ENCODE peak calls at places on chromosomes 11 and 22, in ten cellular contexts. One of them, this sample, is unnamed.

GRCh38 chr11:18367431-18367830 is 26.9 kb upstream of the LDHA start:
- DNase-seq in CD4-positive, CD25-positive, alpha-beta regulatory T cell: no peak
- DNase-seq in A673: no peak
- DNase-seq in CD8-positive, alpha-beta T cell: no peak
- DNase-seq in mammary epithelial cell: no peak
- DNase-seq in cardiac muscle cell: no peak
- DNase-seq in GM23248: peak; percentile 34
- DNase-seq in naive thymus-derived CD4-positive, alpha-beta T cell: no peak
- DNase-seq in mesenchymal stem cell: no peak
- DNase-seq in CD4-positive, alpha-beta memory T cell: no peak
- DNase-seq in this sample: no peak

GRCh38 chr22:45263790-45264269 is 20.9 kb upstream of the UPK3A start:
- DNase-seq in CD4-positive, CD25-positive, alpha-beta regulatory T cell: no peak
- DNase-seq in A673: no peak
- DNase-seq in CD8-positive, alpha-beta T cell: no peak
- DNase-seq in mammary epithelial cell: peak; percentile 91
- DNase-seq in cardiac muscle cell: peak; percentile 89
- DNase-seq in GM23248: peak; percentile 94
- DNase-seq in naive thymus-derived CD4-positive, alpha-beta T cell: no peak
- DNase-seq in mesenchymal stem cell: peak; percentile 91
- DNase-seq in CD4-positive, alpha-beta memory T cell: no peak
- DNase-seq in this sample: peak; percentile 93

GRCh38 chr11:63765688-63766241 is 2.8 kb downstream of the ZFTA start:
- DNase-seq in CD4-positive, CD25-positive, alpha-beta regulatory T cell: no peak
- DNase-seq in A673: no peak
- DNase-seq in CD8-positive, alpha-beta T cell: no peak
- DNase-seq in mammary epithelial cell: no peak
- DNase-seq in cardiac muscle cell: no peak
- DNase-seq in GM23248: no peak
- DNase-seq in naive thymus-derived CD4-positive, alpha-beta T cell: no peak
- DNase-seq in mesenchymal stem cell: no peak
- DNase-seq in CD4-positive, alpha-beta memory T cell: no peak
- DNase-seq in this sample: peak; percentile 27

GRCh38 chr11:86740628-86741488 is 59.5 kb upstream of the PRSS23 start:
- DNase-seq in CD4-positive, CD25-positive, alpha-beta regulatory T cell: no peak
- DNase-seq in A673: peak; percentile 96
- DNase-seq in CD8-positive, alpha-beta T cell: no peak
- DNase-seq in mammary epithelial cell: peak; percentile 88
- DNase-seq in cardiac muscle cell: peak; percentile 18
- DNase-seq in GM23248: peak; percentile 98
- DNase-seq in naive thymus-derived CD4-positive, alpha-beta T cell: peak; percentile 24
- DNase-seq in mesenchymal stem cell: peak; percentile 96
- DNase-seq in CD4-positive, alpha-beta memory T cell: no peak
- DNase-seq in this sample: peak; percentile 87

GRCh38 chr11:129131361-129131760 is 60.8 kb downstream of the ARHGAP32 start:
- DNase-seq in CD4-positive, CD25-positive, alpha-beta regulatory T cell: no peak
- DNase-seq in A673: no peak
- DNase-seq in CD8-positive, alpha-beta T cell: no peak
- DNase-seq in mammary epithelial cell: peak; percentile 74
- DNase-seq in cardiac muscle cell: no peak
- DNase-seq in GM23248: no peak
- DNase-seq in naive thymus-derived CD4-positive, alpha-beta T cell: no peak
- DNase-seq in mesenchymal stem cell: no peak
- DNase-seq in CD4-positive, alpha-beta memory T cell: no peak
- DNase-seq in this sample: no peak

GRCh38 chr11:117229411-117229810 is 2.5 kb downstream of the PCSK7 start:
- DNase-seq in CD4-positive, CD25-positive, alpha-beta regulatory T cell: no peak
- DNase-seq in A673: no peak
- DNase-seq in CD8-positive, alpha-beta T cell: no peak
- DNase-seq in mammary epithelial cell: no peak
- DNase-seq in cardiac muscle cell: no peak
- DNase-seq in GM23248: no peak
- DNase-seq in naive thymus-derived CD4-positive, alpha-beta T cell: no peak
- DNase-seq in mesenchymal stem cell: no peak
- DNase-seq in CD4-positive, alpha-beta memory T cell: no peak
- DNase-seq in this sample: no peak

GRCh38 chr11:96260067-96260511 is 82.9 kb downstream of the MAML2 start:
- DNase-seq in CD4-positive, CD25-positive, alpha-beta regulatory T cell: no peak
- DNase-seq in A673: no peak
- DNase-seq in CD8-positive, alpha-beta T cell: no peak
- DNase-seq in mammary epithelial cell: no peak
- DNase-seq in cardiac muscle cell: no peak
- DNase-seq in GM23248: no peak
- DNase-seq in naive thymus-derived CD4-positive, alpha-beta T cell: no peak
- DNase-seq in mesenchymal stem cell: no peak
- DNase-seq in CD4-positive, alpha-beta memory T cell: no peak
- DNase-seq in this sample: no peak

GRCh38 chr11:61138940-61139339 is 22.3 kb downstream of the VPS37C start:
- DNase-seq in CD4-positive, CD25-positive, alpha-beta regulatory T cell: no peak
- DNase-seq in A673: peak; percentile 77
- DNase-seq in CD8-positive, alpha-beta T cell: no peak
- DNase-seq in mammary epithelial cell: peak; percentile 31
- DNase-seq in cardiac muscle cell: peak; percentile 36
- DNase-seq in GM23248: peak; percentile 81
- DNase-seq in naive thymus-derived CD4-positive, alpha-beta T cell: no peak
- DNase-seq in mesenchymal stem cell: peak; percentile 70
- DNase-seq in CD4-positive, alpha-beta memory T cell: no peak
- DNase-seq in this sample: no peak

GRCh38 chr11:116928102-116928777 is 90.8 kb upstream of the APOA1 start:
- DNase-seq in CD4-positive, CD25-positive, alpha-beta regulatory T cell: no peak
- DNase-seq in A673: no peak
- DNase-seq in CD8-positive, alpha-beta T cell: no peak
- DNase-seq in mammary epithelial cell: no peak
- DNase-seq in cardiac muscle cell: no peak
- DNase-seq in GM23248: no peak
- DNase-seq in naive thymus-derived CD4-positive, alpha-beta T cell: no peak
- DNase-seq in mesenchymal stem cell: no peak
- DNase-seq in CD4-positive, alpha-beta memory T cell: peak; percentile 57
- DNase-seq in this sample: no peak

GRCh38 chr11:93783362-93783761 is 720 bp upstream of the MED17 start:
- DNase-seq in CD4-positive, CD25-positive, alpha-beta regulatory T cell: no peak
- DNase-seq in A673: no peak
- DNase-seq in CD8-positive, alpha-beta T cell: no peak
- DNase-seq in mammary epithelial cell: no peak
- DNase-seq in cardiac muscle cell: no peak
- DNase-seq in GM23248: no peak
- DNase-seq in naive thymus-derived CD4-positive, alpha-beta T cell: no peak
- DNase-seq in mesenchymal stem cell: no peak
- DNase-seq in CD4-positive, alpha-beta memory T cell: no peak
- DNase-seq in this sample: no peak

GRCh38 chr11:68143310-68143689 is 22.1 kb upstream of the CHKA start:
- DNase-seq in CD4-positive, CD25-positive, alpha-beta regulatory T cell: no peak
- DNase-seq in A673: no peak
- DNase-seq in CD8-positive, alpha-beta T cell: no peak
- DNase-seq in mammary epithelial cell: no peak
- DNase-seq in cardiac muscle cell: no peak
- DNase-seq in GM23248: no peak
- DNase-seq in naive thymus-derived CD4-positive, alpha-beta T cell: no peak
- DNase-seq in mesenchymal stem cell: no peak
- DNase-seq in CD4-positive, alpha-beta memory T cell: no peak
- DNase-seq in this sample: peak; percentile 60
- H3K4me1 ChIP-seq in CD4-positive, CD25-positive, alpha-beta regulatory T cell: peaks cover 8% of the 10 kb centered on the region
- H3K4me1 ChIP-seq in A673: no peaks in the 10 kb centered on the region
- H3K4me1 ChIP-seq in CD8-positive, alpha-beta T cell: peaks cover 16% of the 10 kb centered on the region
- H3K4me1 ChIP-seq in mammary epithelial cell: peaks cover 10% of the 10 kb centered on the region
- H3K4me1 ChIP-seq in cardiac muscle cell: peaks cover 17% of the 10 kb centered on the region
- H3K4me1 ChIP-seq in GM23248: no peaks in the 10 kb centered on the region
- H3K4me1 ChIP-seq in naive thymus-derived CD4-positive, alpha-beta T cell: peaks cover 5% of the 10 kb centered on the region
- H3K4me1 ChIP-seq in mesenchymal stem cell: peaks cover 23% of the 10 kb centered on the region
- H3K4me1 ChIP-seq in CD4-positive, alpha-beta memory T cell: peaks cover 11% of the 10 kb centered on the region
- H3K4me1 ChIP-seq in this sample: peaks cover 31% of the 10 kb centered on the region

GRCh38 chr11:4641501-4641900 is 2.3 kb upstream of the OR51E1 start:
- DNase-seq in CD4-positive, CD25-positive, alpha-beta regulatory T cell: no peak
- DNase-seq in A673: no peak
- DNase-seq in CD8-positive, alpha-beta T cell: no peak
- DNase-seq in mammary epithelial cell: no peak
- DNase-seq in cardiac muscle cell: no peak
- DNase-seq in GM23248: no peak
- DNase-seq in naive thymus-derived CD4-positive, alpha-beta T cell: no peak
- DNase-seq in mesenchymal stem cell: no peak
- DNase-seq in CD4-positive, alpha-beta memory T cell: no peak
- DNase-seq in this sample: no peak

GRCh38 chr11:4637662-4638047 is 378 bp downstream of the OR51D1 start:
- DNase-seq in CD4-positive, CD25-positive, alpha-beta regulatory T cell: no peak
- DNase-seq in A673: no peak
- DNase-seq in CD8-positive, alpha-beta T cell: no peak
- DNase-seq in mammary epithelial cell: no peak
- DNase-seq in cardiac muscle cell: no peak
- DNase-seq in GM23248: no peak
- DNase-seq in naive thymus-derived CD4-positive, alpha-beta T cell: no peak
- DNase-seq in mesenchymal stem cell: no peak
- DNase-seq in CD4-positive, alpha-beta memory T cell: no peak
- DNase-seq in this sample: no peak

GRCh38 chr11:4639931-4640330 is 2.7 kb downstream of the OR51D1 start:
- DNase-seq in CD4-positive, CD25-positive, alpha-beta regulatory T cell: no peak
- DNase-seq in A673: no peak
- DNase-seq in CD8-positive, alpha-beta T cell: no peak
- DNase-seq in mammary epithelial cell: no peak
- DNase-seq in cardiac muscle cell: no peak
- DNase-seq in GM23248: no peak
- DNase-seq in naive thymus-derived CD4-positive, alpha-beta T cell: no peak
- DNase-seq in mesenchymal stem cell: no peak
- DNase-seq in CD4-positive, alpha-beta memory T cell: no peak
- DNase-seq in this sample: no peak

GRCh38 chr11:4636136-4636535 is 1.1 kb upstream of the OR51D1 start:
- DNase-seq in CD4-positive, CD25-positive, alpha-beta regulatory T cell: no peak
- DNase-seq in A673: no peak
- DNase-seq in CD8-positive, alpha-beta T cell: no peak
- DNase-seq in mammary epithelial cell: no peak
- DNase-seq in cardiac muscle cell: no peak
- DNase-seq in GM23248: no peak
- DNase-seq in naive thymus-derived CD4-positive, alpha-beta T cell: no peak
- DNase-seq in mesenchymal stem cell: no peak
- DNase-seq in CD4-positive, alpha-beta memory T cell: no peak
- DNase-seq in this sample: no peak

GRCh38 chr11:4636962-4637661 is at the start of gene OR51D1:
- DNase-seq in CD4-positive, CD25-positive, alpha-beta regulatory T cell: peak; percentile 44
- DNase-seq in A673: peak; percentile 74
- DNase-seq in CD8-positive, alpha-beta T cell: peak; percentile 57
- DNase-seq in mammary epithelial cell: peak; percentile 51
- DNase-seq in cardiac muscle cell: peak; percentile 80
- DNase-seq in GM23248: peak; percentile 72
- DNase-seq in naive thymus-derived CD4-positive, alpha-beta T cell: peak; percentile 64
- DNase-seq in mesenchymal stem cell: peak; percentile 64
- DNase-seq in CD4-positive, alpha-beta memory T cell: peak; percentile 59
- DNase-seq in this sample: peak; percentile 39
- H3K4me3 ChIP-seq in CD4-positive, CD25-positive, alpha-beta regulatory T cell: peak within 1 kb of the TSS; percentile 33
- H3K4me3 ChIP-seq in A673: no peak within 1 kb of the TSS
- H3K4me3 ChIP-seq in CD8-positive, alpha-beta T cell: peak within 1 kb of the TSS; percentile 37
- H3K4me3 ChIP-seq in mammary epithelial cell: no peak within 1 kb of the TSS
- H3K4me3 ChIP-seq in cardiac muscle cell: no peak within 1 kb of the TSS
- H3K4me3 ChIP-seq in GM23248: peak within 1 kb of the TSS; percentile 33
- H3K4me3 ChIP-seq in naive thymus-derived CD4-positive, alpha-beta T cell: no peak within 1 kb of the TSS
- H3K4me3 ChIP-seq in mesenchymal stem cell: peak within 1 kb of the TSS; percentile 44
- H3K4me3 ChIP-seq in CD4-positive, alpha-beta memory T cell: no peak within 1 kb of the TSS
- H3K4me3 ChIP-seq in this sample: no peak within 1 kb of the TSS

DNA sequence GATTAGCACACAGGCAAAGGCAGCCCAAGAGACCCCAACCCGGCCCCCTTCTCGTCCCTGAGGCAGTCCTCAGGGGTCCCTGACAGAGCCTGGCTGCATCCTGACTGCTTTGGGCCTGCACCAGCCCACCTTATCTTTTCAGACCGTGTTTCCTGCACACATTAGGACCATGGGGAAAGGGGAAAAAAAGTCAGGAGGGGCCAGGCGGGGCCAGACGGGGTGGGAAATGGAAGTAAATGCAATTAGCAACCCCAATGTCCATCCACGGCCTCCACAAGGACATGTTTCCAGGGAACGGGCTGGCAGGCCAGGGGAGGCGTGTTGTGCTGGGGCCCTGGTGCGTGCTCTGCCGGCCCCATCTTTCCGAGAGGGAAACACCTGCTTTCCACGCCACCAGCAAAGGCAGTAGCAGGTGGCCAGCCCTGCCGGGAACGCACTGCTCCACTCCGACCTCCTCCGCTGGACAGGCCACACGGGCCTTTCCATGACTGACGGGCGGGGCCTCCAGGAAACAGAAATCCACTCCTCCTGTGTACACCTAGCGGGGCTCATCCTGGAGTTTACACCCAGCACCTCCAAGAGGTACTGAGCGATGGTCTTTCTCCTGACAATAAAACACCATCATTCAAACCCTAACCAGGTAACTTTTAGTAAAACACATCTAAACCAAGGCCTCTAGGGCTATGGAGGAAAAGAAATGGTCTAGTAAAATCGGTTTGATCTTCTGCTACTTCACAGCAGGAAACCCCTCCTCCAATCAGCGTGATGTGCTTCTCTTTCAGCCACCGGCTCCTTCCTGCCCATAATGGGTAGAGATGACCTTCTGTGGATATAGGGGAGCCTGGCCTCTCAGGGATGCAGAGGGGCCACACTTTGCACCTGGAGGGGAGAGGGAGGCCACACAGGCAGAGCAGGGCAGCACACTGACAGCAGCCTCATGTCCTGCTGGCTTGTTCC is 7.2 kb downstream of the EHD1 start:
- DNase-seq in CD4-positive, CD25-positive, alpha-beta regulatory T cell: no peak
- DNase-seq in A673: no peak
- DNase-seq in CD8-positive, alpha-beta T cell: no peak
- DNase-seq in mammary epithelial cell: no peak
- DNase-seq in cardiac muscle cell: no peak
- DNase-seq in GM23248: no peak
- DNase-seq in naive thymus-derived CD4-positive, alpha-beta T cell: no peak
- DNase-seq in mesenchymal stem cell: no peak
- DNase-seq in CD4-positive, alpha-beta memory T cell: no peak
- DNase-seq in this sample: no peak
- H3K4me1 ChIP-seq in CD4-positive, CD25-positive, alpha-beta regulatory T cell: peaks cover 96% of the 10 kb centered on the region
- H3K4me1 ChIP-seq in A673: peaks cover 8% of the 10 kb centered on the region
- H3K4me1 ChIP-seq in CD8-positive, alpha-beta T cell: peaks cover 93% of the 10 kb centered on the region
- H3K4me1 ChIP-seq in mammary epithelial cell: peaks cover 63% of the 10 kb centered on the region
- H3K4me1 ChIP-seq in cardiac muscle cell: peaks cover 61% of the 10 kb centered on the region
- H3K4me1 ChIP-seq in GM23248: peaks cover 42% of the 10 kb centered on the region
- H3K4me1 ChIP-seq in naive thymus-derived CD4-positive, alpha-beta T cell: peaks cover 91% of the 10 kb centered on the region
- H3K4me1 ChIP-seq in mesenchymal stem cell: peaks cover 71% of the 10 kb centered on the region
- H3K4me1 ChIP-seq in CD4-positive, alpha-beta memory T cell: peaks cover 97% of the 10 kb centered on the region
- H3K4me1 ChIP-seq in this sample: peaks cover 50% of the 10 kb centered on the region

DNA sequence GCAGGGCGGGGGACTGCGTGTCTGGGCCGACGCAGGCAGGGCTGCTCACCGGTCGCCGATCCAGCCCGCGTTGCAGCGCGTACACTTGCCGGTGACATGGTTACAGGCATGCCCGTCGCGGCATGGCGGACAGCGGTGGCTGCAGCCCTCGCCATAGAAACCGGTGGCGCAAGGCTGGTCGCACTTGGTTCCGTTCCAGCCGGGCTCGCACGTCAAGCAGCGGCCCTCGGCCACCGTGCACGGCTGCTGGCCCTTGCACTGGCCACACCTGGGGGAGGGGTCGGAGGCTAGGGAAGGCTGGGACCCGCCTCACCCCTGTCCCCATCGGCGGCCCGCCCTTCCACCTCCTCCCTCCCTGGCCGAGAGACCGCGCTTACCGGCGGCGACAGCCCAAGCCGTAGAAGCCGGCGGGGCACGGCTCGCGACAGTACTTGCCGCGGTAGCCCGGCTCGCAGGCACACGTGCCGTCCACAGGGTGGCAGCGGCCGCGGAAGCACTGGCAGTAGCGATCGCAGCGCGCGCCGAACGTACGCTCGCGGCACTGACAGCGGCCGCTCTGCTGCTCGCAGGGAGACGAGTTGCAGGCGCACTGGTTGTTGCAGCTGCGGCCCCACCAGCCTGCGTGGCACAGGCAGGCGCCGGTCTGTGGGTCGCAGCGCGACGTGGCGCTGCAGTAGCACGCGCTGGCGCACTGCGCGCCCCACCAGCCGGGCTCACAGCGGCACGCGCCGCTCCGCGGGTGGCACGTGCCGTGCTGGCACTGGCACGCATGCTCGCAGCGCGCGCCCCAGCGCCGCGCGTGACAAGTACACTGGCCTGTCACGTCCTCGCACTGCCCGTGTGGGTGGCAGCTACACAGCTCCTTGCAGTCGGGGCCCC is 6.7 kb downstream of the SCARF2 start:
- DNase-seq in CD4-positive, CD25-positive, alpha-beta regulatory T cell: peak; percentile 45
- DNase-seq in A673: peak; percentile 87
- DNase-seq in CD8-positive, alpha-beta T cell: peak; percentile 42
- DNase-seq in mammary epithelial cell: peak; percentile 48
- DNase-seq in cardiac muscle cell: peak; percentile 80
- DNase-seq in GM23248: peak; percentile 75
- DNase-seq in naive thymus-derived CD4-positive, alpha-beta T cell: peak; percentile 54
- DNase-seq in mesenchymal stem cell: peak; percentile 69
- DNase-seq in CD4-positive, alpha-beta memory T cell: peak; percentile 72
- DNase-seq in this sample: peak; percentile 47
- H3K4me3 ChIP-seq in CD4-positive, CD25-positive, alpha-beta regulatory T cell: peak overlapping the region; percentile 67
- H3K4me3 ChIP-seq in A673: peak overlapping the region; percentile 38
- H3K4me3 ChIP-seq in CD8-positive, alpha-beta T cell: peak overlapping the region; percentile 60
- H3K4me3 ChIP-seq in mammary epithelial cell: no peak overlapping the region
- H3K4me3 ChIP-seq in cardiac muscle cell: peak overlapping the region; percentile 22
- H3K4me3 ChIP-seq in GM23248: no peak overlapping the region
- H3K4me3 ChIP-seq in naive thymus-derived CD4-positive, alpha-beta T cell: peak overlapping the region; percentile 79
- H3K4me3 ChIP-seq in mesenchymal stem cell: no peak overlapping the region
- H3K4me3 ChIP-seq in CD4-positive, alpha-beta memory T cell: peak overlapping the region; percentile 65
- H3K4me3 ChIP-seq in this sample: no peak overlapping the region